ENCODE peak calls at places on chromosomes 11 and 22, in five cellular contexts. One of them, this sample, is unnamed.

GRCh38 chr22:36327922-36328551 is 59.7 kb downstream of the MYH9 start:
- DNase-seq in mammary epithelial cell: no peak
- DNase-seq in SK-N-SH: no peak
- DNase-seq in H9: no peak
- DNase-seq in hepatocyte: peak
- DNase-seq in this sample: no peak

GRCh38 chr11:44575288-44575672 is 9.8 kb downstream of the CD82 start:
- DNase-seq in SK-N-SH: peak
- DNase-seq in hepatocyte: no peak
- DNase-seq in H9: no peak
- DNase-seq in mammary epithelial cell: peak
- DNase-seq in this sample: no peak

GRCh38 chr22:30858976-30859713 is 109.4 kb downstream of the MORC2 start:
- DNase-seq in SK-N-SH: no peak
- DNase-seq in mammary epithelial cell: no peak
- DNase-seq in H9: peak
- DNase-seq in hepatocyte: no peak
- DNase-seq in this sample: no peak

GRCh38 chr11:105392546-105392945 is 217.3 kb upstream of the GRIA4 start:
- DNase-seq in SK-N-SH: no peak
- DNase-seq in H9: no peak
- DNase-seq in hepatocyte: no peak
- DNase-seq in mammary epithelial cell: no peak
- DNase-seq in this sample: no peak

GRCh38 chr11:19769820-19770219 is 57.2 kb downstream of the NAV2 start:
- DNase-seq in H9: no peak
- DNase-seq in SK-N-SH: no peak
- DNase-seq in mammary epithelial cell: peak
- DNase-seq in hepatocyte: no peak
- DNase-seq in this sample: no peak

GRCh38 chr11:107844041-107844440 is 14.5 kb downstream of the SLC35F2 start:
- DNase-seq in hepatocyte: no peak
- DNase-seq in H9: no peak
- DNase-seq in SK-N-SH: no peak
- DNase-seq in mammary epithelial cell: peak
- DNase-seq in this sample: no peak

GRCh38 chr11:73401217-73401923 is 25.2 kb downstream of the RELT start:
- DNase-seq in H9: no peak
- DNase-seq in mammary epithelial cell: no peak
- DNase-seq in hepatocyte: no peak
- DNase-seq in SK-N-SH: no peak
- DNase-seq in this sample: no peak

GRCh38 chr11:69637956-69638871 is 2.7 kb upstream of the CCND1 start:
- DNase-seq in H9: peak
- DNase-seq in SK-N-SH: peak
- DNase-seq in hepatocyte: peak
- DNase-seq in mammary epithelial cell: peak
- DNase-seq in this sample: no peak

GRCh38 chr11:94558932-94559331 is 8.2 kb upstream of the PIWIL4 start:
- DNase-seq in hepatocyte: no peak
- DNase-seq in H9: no peak
- DNase-seq in SK-N-SH: no peak
- DNase-seq in mammary epithelial cell: no peak
- DNase-seq in this sample: no peak

GRCh38 chr11:74592063-74592440 is 330 bp upstream of the POLD3 start:
- DNase-seq in H9: no peak
- DNase-seq in hepatocyte: no peak
- DNase-seq in SK-N-SH: no peak
- DNase-seq in mammary epithelial cell: no peak
- DNase-seq in this sample: no peak

GRCh38 chr11:128523616-128524015 is 63.7 kb downstream of the ETS1 start:
- DNase-seq in mammary epithelial cell: peak
- DNase-seq in hepatocyte: no peak
- DNase-seq in H9: no peak
- DNase-seq in SK-N-SH: no peak
- DNase-seq in this sample: peak

GRCh38 chr22:41922940-41923594 is 3.5 kb downstream of the TNFRSF13C start:
- DNase-seq in hepatocyte: no peak
- DNase-seq in mammary epithelial cell: no peak
- DNase-seq in H9: no peak
- DNase-seq in SK-N-SH: no peak
- DNase-seq in this sample: peak

GRCh38 chr11:16000065-16000464 is 356.3 kb downstream of the SOX6 start:
- DNase-seq in H9: no peak
- DNase-seq in hepatocyte: no peak
- DNase-seq in mammary epithelial cell: peak
- DNase-seq in SK-N-SH: no peak
- DNase-seq in this sample: no peak

GRCh38 chr22:44825310-44826150 is 73.2 kb downstream of the ARHGAP8 start:
- DNase-seq in hepatocyte: no peak
- DNase-seq in H9: no peak
- DNase-seq in SK-N-SH: peak
- DNase-seq in mammary epithelial cell: no peak
- DNase-seq in this sample: no peak

GRCh38 chr22:41863472-41863871 is 30.6 kb downstream of the SREBF2 start:
- DNase-seq in H9: no peak
- DNase-seq in hepatocyte: no peak
- DNase-seq in mammary epithelial cell: no peak
- DNase-seq in SK-N-SH: no peak
- DNase-seq in this sample: no peak

GRCh38 chr11:73359341-73359740 is 16.9 kb upstream of the RELT start:
- DNase-seq in SK-N-SH: no peak
- DNase-seq in H9: no peak
- DNase-seq in hepatocyte: no peak
- DNase-seq in mammary epithelial cell: peak
- DNase-seq in this sample: no peak

GRCh38 chr22:20531404-20532181 is 24.2 kb downstream of the MED15 start:
- DNase-seq in H9: peak
- DNase-seq in mammary epithelial cell: peak
- DNase-seq in hepatocyte: peak
- DNase-seq in SK-N-SH: peak
- DNase-seq in this sample: no peak

GRCh38 chr11:3929232-3929631 is 73.8 kb downstream of the STIM1 start:
- DNase-seq in H9: no peak
- DNase-seq in hepatocyte: no peak
- DNase-seq in mammary epithelial cell: no peak
- DNase-seq in SK-N-SH: no peak
- DNase-seq in this sample: no peak

GRCh38 chr22:19451570-19451969 is 4.1 kb upstream of the C22orf39 start:
- DNase-seq in hepatocyte: no peak
- DNase-seq in mammary epithelial cell: no peak
- DNase-seq in H9: no peak
- DNase-seq in SK-N-SH: no peak
- DNase-seq in this sample: no peak

GRCh38 chr11:103851166-103851651 is 185.2 kb upstream of the DDI1 start:
- DNase-seq in mammary epithelial cell: peak
- DNase-seq in SK-N-SH: no peak
- DNase-seq in H9: no peak
- DNase-seq in hepatocyte: no peak
- DNase-seq in this sample: no peak

GRCh38 chr11:60859616-60860250 is 4.0 kb upstream of the PTGDR2 start:
- DNase-seq in hepatocyte: no peak
- DNase-seq in SK-N-SH: no peak
- DNase-seq in H9: no peak
- DNase-seq in mammary epithelial cell: no peak
- DNase-seq in this sample: no peak

GRCh38 chr22:20268289-20268349 is at the start of gene RTN4R:
- DNase-seq in mammary epithelial cell: no peak
- DNase-seq in H9: no peak
- DNase-seq in hepatocyte: no peak
- DNase-seq in SK-N-SH: no peak
- DNase-seq in this sample: no peak

GRCh38 chr11:128669491-128669890 is 24.4 kb upstream of the FLI1 start:
- DNase-seq in H9: no peak
- DNase-seq in SK-N-SH: no peak
- DNase-seq in hepatocyte: no peak
- DNase-seq in mammary epithelial cell: peak
- DNase-seq in this sample: no peak

GRCh38 chr11:46253258-46254134 is 24.0 kb upstream of the CREB3L1 start:
- DNase-seq in SK-N-SH: no peak
- DNase-seq in mammary epithelial cell: no peak
- DNase-seq in H9: peak
- DNase-seq in hepatocyte: peak
- DNase-seq in this sample: no peak

GRCh38 chr11:4480577-4481539 is 1.6 kb upstream of the OR52K1 start:
- DNase-seq in hepatocyte: no peak
- DNase-seq in H9: no peak
- DNase-seq in SK-N-SH: no peak
- DNase-seq in mammary epithelial cell: peak
- DNase-seq in this sample: no peak

GRCh38 chr11:129881570-129882170 is 13.7 kb downstream of the NFRKB start:
- DNase-seq in mammary epithelial cell: peak
- DNase-seq in SK-N-SH: peak
- DNase-seq in H9: peak
- DNase-seq in hepatocyte: peak
- DNase-seq in this sample: peak

GRCh38 chr11:130847517-130847916 is 68.8 kb downstream of the SNX19 start:
- DNase-seq in SK-N-SH: no peak
- DNase-seq in hepatocyte: no peak
- DNase-seq in mammary epithelial cell: peak
- DNase-seq in H9: no peak
- DNase-seq in this sample: no peak

GRCh38 chr11:69510471-69511357 is 29.3 kb downstream of the LINC01488 start:
- DNase-seq in SK-N-SH: no peak
- DNase-seq in H9: no peak
- DNase-seq in hepatocyte: peak
- DNase-seq in mammary epithelial cell: peak
- DNase-seq in this sample: no peak

GRCh38 chr11:8097926-8098325 is 16.9 kb downstream of the TUB start:
- DNase-seq in H9: no peak
- DNase-seq in hepatocyte: no peak
- DNase-seq in mammary epithelial cell: no peak
- DNase-seq in SK-N-SH: no peak
- DNase-seq in this sample: no peak

GRCh38 chr11:124463990-124464389 is 18.5 kb upstream of the OR8B8 start:
- DNase-seq in mammary epithelial cell: no peak
- DNase-seq in H9: no peak
- DNase-seq in hepatocyte: no peak
- DNase-seq in SK-N-SH: no peak
- DNase-seq in this sample: no peak

DNA sequence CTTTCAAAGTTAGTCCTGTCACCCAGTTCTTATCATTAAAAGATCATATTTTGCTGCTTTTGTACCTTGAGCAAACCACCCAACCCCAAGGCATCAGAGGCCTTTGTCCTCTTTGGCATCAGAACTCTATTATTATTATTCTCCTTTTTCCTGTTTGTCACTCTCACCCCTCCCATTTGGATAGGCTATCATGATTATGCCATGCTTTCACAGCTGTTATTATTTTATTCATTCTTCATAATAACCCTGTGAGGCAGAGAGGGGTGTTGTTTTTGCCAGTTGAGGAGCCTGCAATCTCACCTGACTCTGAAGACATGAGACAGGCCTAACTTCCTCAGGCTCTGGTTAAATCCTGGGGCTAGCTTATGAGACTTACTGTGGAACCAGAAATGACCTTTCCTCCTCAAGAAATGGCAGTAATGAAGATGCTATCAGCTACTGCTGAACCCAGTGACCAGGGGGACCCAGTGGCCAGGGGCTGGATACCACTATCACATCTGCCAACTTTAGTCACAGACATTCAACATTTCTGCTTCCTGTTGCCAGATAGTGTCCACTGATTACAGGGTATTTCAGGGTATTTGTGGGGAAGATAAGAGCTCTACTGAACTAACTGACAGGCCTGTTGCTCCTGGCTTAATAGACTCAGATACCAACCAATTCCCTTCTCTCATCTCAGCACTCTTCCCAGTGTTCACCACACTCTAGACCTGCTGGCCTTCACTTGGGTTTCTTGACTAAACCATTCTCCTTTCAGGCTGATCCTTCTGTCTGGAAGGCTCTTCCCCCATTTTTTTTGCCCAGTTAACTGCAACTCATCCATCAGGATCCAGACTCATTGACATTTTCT is 11.8 kb upstream of the SWAP70 start:
- DNase-seq in hepatocyte: no peak
- DNase-seq in mammary epithelial cell: no peak
- DNase-seq in SK-N-SH: peak
- DNase-seq in H9: no peak
- DNase-seq in this sample: no peak
- H3K27ac ChIP-seq in hepatocyte: no peak
- H3K27ac ChIP-seq in mammary epithelial cell: no peak
- H3K27ac ChIP-seq in SK-N-SH: peak
- H3K27ac ChIP-seq in H9: no peak
- H3K27ac ChIP-seq in this sample: no peak

GRCh38 chr11:2728128-2728662 is 28.4 kb upstream of the KCNQ1OT1 start:
- DNase-seq in SK-N-SH: no peak
- DNase-seq in hepatocyte: no peak
- DNase-seq in H9: no peak
- DNase-seq in mammary epithelial cell: no peak
- DNase-seq in this sample: no peak
- H3K4me2 ChIP-seq in SK-N-SH: no peak
- H3K4me2 ChIP-seq in hepatocyte: no peak
- H3K4me2 ChIP-seq in H9: no peak
- H3K4me2 ChIP-seq in mammary epithelial cell: no peak
- H3K4me2 ChIP-seq in this sample: no peak

GRCh38 chr22:33099593-33099992 is 41.4 kb upstream of the SYN3 start:
- DNase-seq in H9: no peak
- DNase-seq in SK-N-SH: no peak
- DNase-seq in mammary epithelial cell: peak
- DNase-seq in hepatocyte: no peak
- DNase-seq in this sample: no peak
- H3K27ac ChIP-seq in H9: no peak
- H3K27ac ChIP-seq in SK-N-SH: no peak
- H3K27ac ChIP-seq in mammary epithelial cell: no peak
- H3K27ac ChIP-seq in hepatocyte: no peak
- H3K27ac ChIP-seq in this sample: no peak

GRCh38 chr11:17379383-17380180 is 8.9 kb downstream of the KCNJ11 start:
- DNase-seq in H9: no peak
- DNase-seq in hepatocyte: no peak
- DNase-seq in SK-N-SH: no peak
- DNase-seq in mammary epithelial cell: peak
- DNase-seq in this sample: no peak

GRCh38 chr11:17378655-17379054 is 9.8 kb downstream of the KCNJ11 start:
- DNase-seq in H9: no peak
- DNase-seq in SK-N-SH: no peak
- DNase-seq in mammary epithelial cell: peak
- DNase-seq in hepatocyte: no peak
- DNase-seq in this sample: no peak

GRCh38 chr11:17381156-17381555 is 7.3 kb downstream of the KCNJ11 start:
- DNase-seq in H9: no peak
- DNase-seq in SK-N-SH: no peak
- DNase-seq in mammary epithelial cell: no peak
- DNase-seq in hepatocyte: no peak
- DNase-seq in this sample: no peak

GRCh38 chr11:17375547-17375946 is 12.9 kb downstream of the KCNJ11 start:
- DNase-seq in hepatocyte: no peak
- DNase-seq in H9: no peak
- DNase-seq in SK-N-SH: no peak
- DNase-seq in mammary epithelial cell: no peak
- DNase-seq in this sample: no peak

DNA sequence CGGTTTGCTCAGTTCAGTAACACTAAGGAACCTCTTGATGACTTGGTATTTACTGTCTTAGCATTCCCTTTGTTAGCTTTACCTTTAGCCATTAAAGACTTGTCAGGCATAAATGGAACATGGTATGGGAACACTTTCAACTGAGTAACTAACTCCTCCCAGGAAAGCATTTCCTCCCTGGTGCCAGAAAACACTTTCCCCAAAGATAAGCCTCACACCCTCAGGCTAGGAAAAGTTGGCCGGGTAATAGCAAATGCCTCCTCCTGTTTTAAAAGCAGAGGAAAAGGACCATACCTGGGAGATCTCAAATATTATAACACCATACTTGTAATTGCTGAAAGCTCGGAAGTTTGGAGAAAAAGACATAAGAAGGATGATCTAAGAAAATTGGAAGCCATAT is 12.0 kb downstream of the KCNJ11 start:
- DNase-seq in hepatocyte: no peak
- DNase-seq in mammary epithelial cell: no peak
- DNase-seq in H9: no peak
- DNase-seq in SK-N-SH: no peak
- DNase-seq in this sample: no peak
- H3K4me2 ChIP-seq in hepatocyte: no peak
- H3K4me2 ChIP-seq in mammary epithelial cell: no peak
- H3K4me2 ChIP-seq in H9: no peak
- H3K4me2 ChIP-seq in SK-N-SH: no peak
- H3K4me2 ChIP-seq in this sample: no peak